ENCODE peak calls at places on chromosomes 6 and 20, in seven cellular contexts. One of them, this sample, is unnamed.

GRCh38 chr6:107532707-107533106 is 42.8 kb downstream of the SOBP start:
- DNase-seq in mucosa of descending colon: no peak
- DNase-seq in heart left ventricle: peak; percentile 42
- DNase-seq in aorta: no peak
- DNase-seq in fibroblast of lung: no peak
- DNase-seq in PC-3: no peak
- DNase-seq in breast epithelium: no peak
- DNase-seq in this sample: no peak

GRCh38 chr20:62742979-62743776 is 34.5 kb downstream of the NTSR1 start:
- DNase-seq in breast epithelium: peak; percentile 28
- DNase-seq in aorta: peak; percentile 39
- DNase-seq in fibroblast of lung: no peak
- DNase-seq in mucosa of descending colon: no peak
- DNase-seq in PC-3: no peak
- DNase-seq in heart left ventricle: no peak
- DNase-seq in this sample: no peak

GRCh38 chr6:48067148-48067709 is 43.8 kb downstream of the PTCHD4 start:
- DNase-seq in heart left ventricle: no peak
- DNase-seq in mucosa of descending colon: no peak
- DNase-seq in fibroblast of lung: peak; percentile 29
- DNase-seq in PC-3: no peak
- DNase-seq in breast epithelium: no peak
- DNase-seq in aorta: no peak
- DNase-seq in this sample: no peak

GRCh38 chr6:155528982-155529453 is 73.4 kb upstream of the NOX3 start:
- DNase-seq in aorta: no peak
- DNase-seq in PC-3: peak; percentile 67
- DNase-seq in mucosa of descending colon: no peak
- DNase-seq in heart left ventricle: peak; percentile 27
- DNase-seq in fibroblast of lung: peak; percentile 91
- DNase-seq in breast epithelium: no peak
- DNase-seq in this sample: no peak

GRCh38 chr20:23108871-23109270 is 22.7 kb upstream of the CD93 start:
- DNase-seq in mucosa of descending colon: no peak
- DNase-seq in aorta: no peak
- DNase-seq in PC-3: no peak
- DNase-seq in breast epithelium: no peak
- DNase-seq in fibroblast of lung: no peak
- DNase-seq in heart left ventricle: no peak
- DNase-seq in this sample: no peak

GRCh38 chr6:159098636-159099106 is 53.9 kb upstream of the TAGAP start:
- DNase-seq in heart left ventricle: no peak
- DNase-seq in breast epithelium: no peak
- DNase-seq in fibroblast of lung: no peak
- DNase-seq in PC-3: no peak
- DNase-seq in mucosa of descending colon: no peak
- DNase-seq in aorta: no peak
- DNase-seq in this sample: no peak

GRCh38 chr6:53361549-53362031 is 12.8 kb upstream of the ELOVL5 start:
- DNase-seq in heart left ventricle: no peak
- DNase-seq in fibroblast of lung: peak; percentile 56
- DNase-seq in mucosa of descending colon: peak; percentile 24
- DNase-seq in breast epithelium: no peak
- DNase-seq in PC-3: peak; percentile 55
- DNase-seq in aorta: no peak
- DNase-seq in this sample: no peak

GRCh38 chr20:44582321-44583025 is at the start of gene PKIG:
- DNase-seq in aorta: no peak
- DNase-seq in mucosa of descending colon: no peak
- DNase-seq in fibroblast of lung: peak; percentile 89
- DNase-seq in heart left ventricle: peak; percentile 81
- DNase-seq in PC-3: no peak
- DNase-seq in breast epithelium: no peak
- DNase-seq in this sample: peak; percentile 94

GRCh38 chr20:3777726-3778629 is 3.3 kb downstream of the SPEF1 start:
- DNase-seq in PC-3: peak; percentile 24
- DNase-seq in aorta: peak; percentile 91
- DNase-seq in heart left ventricle: peak; percentile 66
- DNase-seq in fibroblast of lung: no peak
- DNase-seq in breast epithelium: no peak
- DNase-seq in mucosa of descending colon: peak; percentile 77
- DNase-seq in this sample: peak; percentile 86

GRCh38 chr6:77092971-77093370 is 370.3 kb downstream of the HTR1B start:
- DNase-seq in mucosa of descending colon: no peak
- DNase-seq in aorta: no peak
- DNase-seq in PC-3: no peak
- DNase-seq in fibroblast of lung: peak; percentile 3
- DNase-seq in heart left ventricle: no peak
- DNase-seq in breast epithelium: no peak
- DNase-seq in this sample: no peak

GRCh38 chr6:18100296-18100695 is 22.2 kb downstream of the NHLRC1 start:
- DNase-seq in mucosa of descending colon: no peak
- DNase-seq in fibroblast of lung: no peak
- DNase-seq in breast epithelium: no peak
- DNase-seq in PC-3: no peak
- DNase-seq in heart left ventricle: no peak
- DNase-seq in aorta: no peak
- DNase-seq in this sample: no peak

GRCh38 chr6:156687875-156688549 is 89.2 kb upstream of the ARID1B start:
- DNase-seq in mucosa of descending colon: peak; percentile 48
- DNase-seq in aorta: peak; percentile 80
- DNase-seq in PC-3: peak; percentile 44
- DNase-seq in breast epithelium: no peak
- DNase-seq in heart left ventricle: peak; percentile 9
- DNase-seq in fibroblast of lung: peak; percentile 49
- DNase-seq in this sample: no peak

GRCh38 chr20:46031701-46032254 is 2.8 kb downstream of the SLC12A5 start:
- DNase-seq in breast epithelium: no peak
- DNase-seq in PC-3: peak; percentile 22
- DNase-seq in heart left ventricle: no peak
- DNase-seq in mucosa of descending colon: no peak
- DNase-seq in aorta: no peak
- DNase-seq in fibroblast of lung: no peak
- DNase-seq in this sample: no peak

GRCh38 chr6:119148102-119148824 is 69.8 kb upstream of the FAM184A start:
- DNase-seq in PC-3: peak; percentile 79
- DNase-seq in fibroblast of lung: peak; percentile 83
- DNase-seq in mucosa of descending colon: no peak
- DNase-seq in aorta: no peak
- DNase-seq in breast epithelium: no peak
- DNase-seq in heart left ventricle: peak; percentile 36
- DNase-seq in this sample: no peak

GRCh38 chr6:102197211-102197610 is 803.7 kb downstream of the GRIK2 start:
- DNase-seq in PC-3: no peak
- DNase-seq in fibroblast of lung: no peak
- DNase-seq in aorta: no peak
- DNase-seq in heart left ventricle: no peak
- DNase-seq in mucosa of descending colon: no peak
- DNase-seq in breast epithelium: no peak
- DNase-seq in this sample: no peak
- H3K9me3 ChIP-seq in PC-3: peaks cover 13% of the 10 kb centered on the region
- H3K9me3 ChIP-seq in fibroblast of lung: no peaks in the 10 kb centered on the region
- H3K9me3 ChIP-seq in aorta: peaks cover 10% of the 10 kb centered on the region
- H3K9me3 ChIP-seq in heart left ventricle: peaks cover 51% of the 10 kb centered on the region
- H3K9me3 ChIP-seq in mucosa of descending colon: peaks cover 44% of the 10 kb centered on the region
- H3K9me3 ChIP-seq in breast epithelium: peaks cover 17% of the 10 kb centered on the region
- H3K9me3 ChIP-seq in this sample: peaks cover 14% of the 10 kb centered on the region

GRCh38 chr6:169451065-169451840 is 197.6 kb upstream of the THBS2 start:
- DNase-seq in aorta: no peak
- DNase-seq in fibroblast of lung: no peak
- DNase-seq in mucosa of descending colon: no peak
- DNase-seq in breast epithelium: no peak
- DNase-seq in heart left ventricle: no peak
- DNase-seq in PC-3: no peak
- DNase-seq in this sample: no peak
- H3K9me3 ChIP-seq in aorta: no peaks in the 10 kb centered on the region
- H3K9me3 ChIP-seq in fibroblast of lung: no peaks in the 10 kb centered on the region
- H3K9me3 ChIP-seq in mucosa of descending colon: no peaks in the 10 kb centered on the region
- H3K9me3 ChIP-seq in breast epithelium: no peaks in the 10 kb centered on the region
- H3K9me3 ChIP-seq in heart left ventricle: no peaks in the 10 kb centered on the region
- H3K9me3 ChIP-seq in PC-3: no peaks in the 10 kb centered on the region
- H3K9me3 ChIP-seq in this sample: no peaks in the 10 kb centered on the region

DNA sequence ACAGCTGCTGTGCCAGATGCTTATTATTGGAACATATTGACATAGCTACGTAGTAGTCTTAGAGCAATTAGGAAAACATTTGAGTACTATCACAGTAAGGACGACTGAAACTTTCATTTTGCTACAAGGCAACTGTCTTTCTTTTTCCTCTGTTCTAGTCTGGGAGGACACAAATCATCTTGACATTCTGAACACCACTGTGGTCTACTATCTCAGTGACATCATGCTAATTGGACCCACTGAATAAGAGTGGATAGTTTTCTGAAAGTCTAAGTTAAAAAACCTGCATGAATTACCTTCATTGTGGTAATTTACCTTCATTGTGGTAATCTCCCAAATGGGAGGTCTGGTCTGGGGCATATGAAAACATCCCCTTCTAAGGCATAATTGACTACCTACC is 163.3 kb upstream of the MOCS1 start:
- DNase-seq in heart left ventricle: no peak
- DNase-seq in PC-3: no peak
- DNase-seq in fibroblast of lung: no peak
- DNase-seq in mucosa of descending colon: no peak
- DNase-seq in aorta: no peak
- DNase-seq in breast epithelium: no peak
- DNase-seq in this sample: no peak
- H3K9me3 ChIP-seq in heart left ventricle: no peaks in the 10 kb centered on the region
- H3K9me3 ChIP-seq in PC-3: peaks cover 6% of the 10 kb centered on the region
- H3K9me3 ChIP-seq in fibroblast of lung: no peaks in the 10 kb centered on the region
- H3K9me3 ChIP-seq in mucosa of descending colon: no peaks in the 10 kb centered on the region
- H3K9me3 ChIP-seq in aorta: peaks cover 3% of the 10 kb centered on the region
- H3K9me3 ChIP-seq in breast epithelium: no peaks in the 10 kb centered on the region
- H3K9me3 ChIP-seq in this sample: no peaks in the 10 kb centered on the region

GRCh38 chr6:40732878-40733277 is 145.7 kb upstream of the LRFN2 start:
- DNase-seq in PC-3: no peak
- DNase-seq in mucosa of descending colon: no peak
- DNase-seq in fibroblast of lung: no peak
- DNase-seq in aorta: no peak
- DNase-seq in breast epithelium: no peak
- DNase-seq in heart left ventricle: no peak
- DNase-seq in this sample: no peak
- H3K9me3 ChIP-seq in PC-3: no peaks in the 10 kb centered on the region
- H3K9me3 ChIP-seq in mucosa of descending colon: no peaks in the 10 kb centered on the region
- H3K9me3 ChIP-seq in fibroblast of lung: no peaks in the 10 kb centered on the region
- H3K9me3 ChIP-seq in aorta: no peaks in the 10 kb centered on the region
- H3K9me3 ChIP-seq in breast epithelium: no peaks in the 10 kb centered on the region
- H3K9me3 ChIP-seq in heart left ventricle: no peaks in the 10 kb centered on the region
- H3K9me3 ChIP-seq in this sample: no peaks in the 10 kb centered on the region

DNA sequence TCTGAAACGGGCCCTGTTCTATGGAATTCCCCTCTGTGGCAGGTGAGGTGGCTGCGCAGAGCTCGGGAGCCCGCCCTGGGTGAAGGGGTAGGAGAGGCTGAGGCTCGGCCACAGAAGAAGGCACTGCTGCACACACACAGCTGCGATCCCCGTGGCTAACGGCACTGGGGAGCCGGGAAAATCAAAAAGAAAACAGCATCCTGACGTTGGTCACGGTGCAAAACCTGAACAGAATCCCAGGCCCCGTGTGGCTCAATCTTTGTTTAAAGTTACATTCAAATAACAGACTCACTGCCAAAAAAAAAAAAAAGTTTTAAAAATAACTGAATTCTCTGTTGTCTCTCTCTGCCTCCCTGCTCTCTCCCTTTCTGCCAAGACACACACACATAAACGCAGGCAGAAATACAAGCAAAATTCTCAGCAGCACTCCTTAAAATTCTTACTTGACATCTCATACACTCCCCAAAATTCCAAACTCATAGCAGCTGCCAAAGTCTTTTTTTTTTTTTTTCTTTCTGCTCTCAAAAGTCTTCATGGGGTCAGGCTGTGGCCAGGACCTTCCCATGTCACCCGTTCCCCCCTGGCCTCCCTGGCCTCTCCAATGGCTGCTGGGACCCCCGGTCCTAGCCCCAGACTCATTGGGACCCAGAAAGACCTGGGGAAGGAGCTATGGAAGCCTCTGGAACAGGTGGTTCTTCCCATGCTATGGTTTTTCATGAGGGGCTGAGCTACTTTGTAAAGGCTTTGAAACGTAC is 248.8 kb downstream of the TTLL2 start:
- DNase-seq in fibroblast of lung: peak; percentile 22
- DNase-seq in breast epithelium: peak; percentile 30
- DNase-seq in heart left ventricle: no peak
- DNase-seq in PC-3: no peak
- DNase-seq in mucosa of descending colon: no peak
- DNase-seq in aorta: no peak
- DNase-seq in this sample: peak; percentile 71
- H3K9me3 ChIP-seq in fibroblast of lung: no peaks in the 10 kb centered on the region
- H3K9me3 ChIP-seq in breast epithelium: no peaks in the 10 kb centered on the region
- H3K9me3 ChIP-seq in heart left ventricle: no peaks in the 10 kb centered on the region
- H3K9me3 ChIP-seq in PC-3: no peaks in the 10 kb centered on the region
- H3K9me3 ChIP-seq in mucosa of descending colon: no peaks in the 10 kb centered on the region
- H3K9me3 ChIP-seq in aorta: no peaks in the 10 kb centered on the region
- H3K9me3 ChIP-seq in this sample: no peaks in the 10 kb centered on the region

GRCh38 chr20:6956056-6956455 is 188.6 kb downstream of the BMP2 start:
- DNase-seq in PC-3: no peak
- DNase-seq in aorta: no peak
- DNase-seq in heart left ventricle: no peak
- DNase-seq in mucosa of descending colon: no peak
- DNase-seq in fibroblast of lung: no peak
- DNase-seq in breast epithelium: no peak
- DNase-seq in this sample: no peak

GRCh38 chr20:6953611-6954010 is 186.1 kb downstream of the BMP2 start:
- DNase-seq in breast epithelium: no peak
- DNase-seq in mucosa of descending colon: no peak
- DNase-seq in fibroblast of lung: no peak
- DNase-seq in aorta: no peak
- DNase-seq in heart left ventricle: no peak
- DNase-seq in PC-3: no peak
- DNase-seq in this sample: no peak

GRCh38 chr20:6959900-6960312 is 192.4 kb downstream of the BMP2 start:
- DNase-seq in fibroblast of lung: no peak
- DNase-seq in heart left ventricle: no peak
- DNase-seq in mucosa of descending colon: no peak
- DNase-seq in breast epithelium: no peak
- DNase-seq in PC-3: peak; percentile 11
- DNase-seq in aorta: no peak
- DNase-seq in this sample: no peak

GRCh38 chr20:6956574-6956973 is 189.1 kb downstream of the BMP2 start:
- DNase-seq in heart left ventricle: no peak
- DNase-seq in mucosa of descending colon: no peak
- DNase-seq in breast epithelium: no peak
- DNase-seq in fibroblast of lung: peak; percentile 69
- DNase-seq in PC-3: peak; percentile 61
- DNase-seq in aorta: no peak
- DNase-seq in this sample: no peak

GRCh38 chr20:6954219-6954618 is 186.7 kb downstream of the BMP2 start:
- DNase-seq in PC-3: no peak
- DNase-seq in mucosa of descending colon: no peak
- DNase-seq in breast epithelium: no peak
- DNase-seq in fibroblast of lung: no peak
- DNase-seq in heart left ventricle: no peak
- DNase-seq in aorta: no peak
- DNase-seq in this sample: no peak
- H3K9me3 ChIP-seq in PC-3: peaks cover 13% of the 10 kb centered on the region
- H3K9me3 ChIP-seq in mucosa of descending colon: no peaks in the 10 kb centered on the region
- H3K9me3 ChIP-seq in breast epithelium: peaks cover 2% of the 10 kb centered on the region
- H3K9me3 ChIP-seq in fibroblast of lung: no peaks in the 10 kb centered on the region
- H3K9me3 ChIP-seq in heart left ventricle: peaks cover 10% of the 10 kb centered on the region
- H3K9me3 ChIP-seq in aorta: no peaks in the 10 kb centered on the region
- H3K9me3 ChIP-seq in this sample: no peaks in the 10 kb centered on the region

GRCh38 chr6:34726055-34726454 is 29.5 kb upstream of the ILRUN start:
- DNase-seq in mucosa of descending colon: no peak
- DNase-seq in aorta: no peak
- DNase-seq in fibroblast of lung: no peak
- DNase-seq in breast epithelium: no peak
- DNase-seq in heart left ventricle: no peak
- DNase-seq in PC-3: no peak
- DNase-seq in this sample: no peak
- H3K9me3 ChIP-seq in mucosa of descending colon: no peaks in the 10 kb centered on the region
- H3K9me3 ChIP-seq in aorta: no peaks in the 10 kb centered on the region
- H3K9me3 ChIP-seq in fibroblast of lung: no peaks in the 10 kb centered on the region
- H3K9me3 ChIP-seq in breast epithelium: no peaks in the 10 kb centered on the region
- H3K9me3 ChIP-seq in heart left ventricle: no peaks in the 10 kb centered on the region
- H3K9me3 ChIP-seq in PC-3: no peaks in the 10 kb centered on the region
- H3K9me3 ChIP-seq in this sample: no peaks in the 10 kb centered on the region

This sample was measured in vagina.